ENCODE peak calls at places on chromosome 6, in nine cellular contexts. One of them, this sample, is unnamed.
A peak's percentile ranks its signal among the peaks of the same experiment; 100 is the strongest.

GRCh38 chr6:138492871-138493270 is 6.4 kb downstream of the NHSL1 start:
- DNase-seq in body of pancreas: no peak
- DNase-seq in NAMALWA: no peak
- DNase-seq in AG04450: no peak
- DNase-seq in endodermal cell: no peak
- DNase-seq in NCI-H2081: no peak
- DNase-seq in cardiac muscle cell: no peak
- DNase-seq in RPMI7951: no peak
- DNase-seq in left lobe of liver: no peak
- DNase-seq in this sample: no peak

GRCh38 chr6:143806282-143807102 is 36.6 kb upstream of the LTV1 start:
- DNase-seq in body of pancreas: no peak
- DNase-seq in NAMALWA: no peak
- DNase-seq in AG04450: peak; percentile 23
- DNase-seq in endodermal cell: no peak
- DNase-seq in NCI-H2081: no peak
- DNase-seq in cardiac muscle cell: no peak
- DNase-seq in RPMI7951: peak; percentile 86
- DNase-seq in left lobe of liver: no peak
- DNase-seq in this sample: no peak

GRCh38 chr6:36633915-36634314 is 39.8 kb downstream of the SRSF3 start:
- DNase-seq in body of pancreas: peak; percentile 91
- DNase-seq in NAMALWA: no peak
- DNase-seq in AG04450: peak; percentile 60
- DNase-seq in endodermal cell: no peak
- DNase-seq in NCI-H2081: peak; percentile 33
- DNase-seq in cardiac muscle cell: no peak
- DNase-seq in RPMI7951: peak; percentile 81
- DNase-seq in left lobe of liver: peak; percentile 81
- DNase-seq in this sample: no peak

GRCh38 chr6:44701038-44701636 is 313.6 kb downstream of the CDC5L start:
- DNase-seq in body of pancreas: no peak
- DNase-seq in NAMALWA: no peak
- DNase-seq in AG04450: no peak
- DNase-seq in endodermal cell: no peak
- DNase-seq in NCI-H2081: no peak
- DNase-seq in cardiac muscle cell: no peak
- DNase-seq in RPMI7951: no peak
- DNase-seq in left lobe of liver: no peak
- DNase-seq in this sample: peak; percentile 70

GRCh38 chr6:109421184-109421583 is 19.2 kb downstream of the PPIL6 start:
- DNase-seq in body of pancreas: no peak
- DNase-seq in NAMALWA: no peak
- DNase-seq in AG04450: no peak
- DNase-seq in endodermal cell: no peak
- DNase-seq in NCI-H2081: no peak
- DNase-seq in cardiac muscle cell: no peak
- DNase-seq in RPMI7951: no peak
- DNase-seq in left lobe of liver: no peak
- DNase-seq in this sample: no peak

GRCh38 chr6:13614126-13614925 is 809 bp upstream of the NOL7 start:
- DNase-seq in body of pancreas: peak; percentile 58
- DNase-seq in NAMALWA: no peak
- DNase-seq in AG04450: no peak
- DNase-seq in endodermal cell: peak; percentile 81
- DNase-seq in NCI-H2081: peak; percentile 58
- DNase-seq in cardiac muscle cell: peak; percentile 67
- DNase-seq in RPMI7951: peak; percentile 57
- DNase-seq in left lobe of liver: peak; percentile 71
- DNase-seq in this sample: no peak

GRCh38 chr6:169917153-169917552 is 165.7 kb downstream of the ERMARD start:
- DNase-seq in body of pancreas: no peak
- DNase-seq in NAMALWA: no peak
- DNase-seq in AG04450: no peak
- DNase-seq in endodermal cell: no peak
- DNase-seq in NCI-H2081: no peak
- DNase-seq in cardiac muscle cell: no peak
- DNase-seq in RPMI7951: no peak
- DNase-seq in left lobe of liver: no peak
- DNase-seq in this sample: no peak

GRCh38 chr6:28349892-28350737 is at the start of gene ZKSCAN3:
- DNase-seq in body of pancreas: peak; percentile 81
- DNase-seq in NAMALWA: peak; percentile 91
- DNase-seq in AG04450: peak; percentile 37
- DNase-seq in endodermal cell: peak; percentile 94
- DNase-seq in NCI-H2081: peak; percentile 83
- DNase-seq in cardiac muscle cell: peak; percentile 91
- DNase-seq in RPMI7951: peak; percentile 83
- DNase-seq in left lobe of liver: peak; percentile 85
- DNase-seq in this sample: peak; percentile 85

GRCh38 chr6:127516676-127517273 is 2.4 kb downstream of the MTCL3 start:
- DNase-seq in body of pancreas: peak; percentile 14
- DNase-seq in NAMALWA: peak; percentile 43
- DNase-seq in AG04450: no peak
- DNase-seq in endodermal cell: peak; percentile 87
- DNase-seq in NCI-H2081: peak; percentile 49
- DNase-seq in cardiac muscle cell: peak; percentile 34
- DNase-seq in RPMI7951: peak; percentile 68
- DNase-seq in left lobe of liver: no peak
- DNase-seq in this sample: peak; percentile 54

GRCh38 chr6:33895296-33895695 is 91.5 kb upstream of the MLN start:
- DNase-seq in body of pancreas: no peak
- DNase-seq in NAMALWA: no peak
- DNase-seq in AG04450: no peak
- DNase-seq in endodermal cell: no peak
- DNase-seq in NCI-H2081: no peak
- DNase-seq in cardiac muscle cell: no peak
- DNase-seq in RPMI7951: no peak
- DNase-seq in left lobe of liver: no peak
- DNase-seq in this sample: peak; percentile 37

GRCh38 chr6:132218063-132218696 is 183.1 kb downstream of the MOXD1 start:
- DNase-seq in body of pancreas: no peak
- DNase-seq in NAMALWA: peak; percentile 52
- DNase-seq in AG04450: peak; percentile 23
- DNase-seq in endodermal cell: no peak
- DNase-seq in NCI-H2081: peak; percentile 18
- DNase-seq in cardiac muscle cell: peak; percentile 27
- DNase-seq in RPMI7951: peak; percentile 39
- DNase-seq in left lobe of liver: no peak
- DNase-seq in this sample: no peak

GRCh38 chr6:153275997-153276396 is 144.9 kb upstream of the RGS17 start:
- DNase-seq in body of pancreas: no peak
- DNase-seq in NAMALWA: no peak
- DNase-seq in AG04450: no peak
- DNase-seq in endodermal cell: no peak
- DNase-seq in NCI-H2081: no peak
- DNase-seq in cardiac muscle cell: no peak
- DNase-seq in RPMI7951: no peak
- DNase-seq in left lobe of liver: no peak
- DNase-seq in this sample: no peak

GRCh38 chr6:37515712-37516075 is 16.0 kb upstream of the CCDC167 start:
- DNase-seq in body of pancreas: no peak
- DNase-seq in NAMALWA: no peak
- DNase-seq in AG04450: no peak
- DNase-seq in endodermal cell: no peak
- DNase-seq in NCI-H2081: no peak
- DNase-seq in cardiac muscle cell: no peak
- DNase-seq in RPMI7951: no peak
- DNase-seq in left lobe of liver: no peak
- DNase-seq in this sample: no peak

GRCh38 chr6:131258816-131259476 is 123.7 kb downstream of the AKAP7 start:
- DNase-seq in body of pancreas: no peak
- DNase-seq in NAMALWA: no peak
- DNase-seq in AG04450: no peak
- DNase-seq in endodermal cell: peak; percentile 63
- DNase-seq in NCI-H2081: no peak
- DNase-seq in cardiac muscle cell: peak; percentile 21
- DNase-seq in RPMI7951: peak; percentile 61
- DNase-seq in left lobe of liver: no peak
- DNase-seq in this sample: no peak

GRCh38 chr6:157943964-157944283 is 37.7 kb upstream of the SYNJ2 start:
- DNase-seq in body of pancreas: no peak
- DNase-seq in NAMALWA: no peak
- DNase-seq in AG04450: no peak
- DNase-seq in endodermal cell: no peak
- DNase-seq in NCI-H2081: no peak
- DNase-seq in cardiac muscle cell: no peak
- DNase-seq in RPMI7951: no peak
- DNase-seq in left lobe of liver: no peak
- DNase-seq in this sample: no peak

GRCh38 chr6:131159578-131159977 is 24.3 kb downstream of the AKAP7 start:
- DNase-seq in body of pancreas: no peak
- DNase-seq in NAMALWA: no peak
- DNase-seq in AG04450: peak; percentile 41
- DNase-seq in endodermal cell: no peak
- DNase-seq in NCI-H2081: no peak
- DNase-seq in cardiac muscle cell: no peak
- DNase-seq in RPMI7951: peak; percentile 85
- DNase-seq in left lobe of liver: no peak
- DNase-seq in this sample: no peak

GRCh38 chr6:154478021-154478651 is 32.3 kb downstream of the CNKSR3 start:
- DNase-seq in body of pancreas: peak; percentile 62
- DNase-seq in NAMALWA: no peak
- DNase-seq in AG04450: no peak
- DNase-seq in endodermal cell: peak; percentile 52
- DNase-seq in NCI-H2081: no peak
- DNase-seq in cardiac muscle cell: no peak
- DNase-seq in RPMI7951: peak; percentile 36
- DNase-seq in left lobe of liver: no peak
- DNase-seq in this sample: no peak

GRCh38 chr6:52570291-52570700 is 6.6 kb downstream of the TRAM2 start:
- DNase-seq in body of pancreas: no peak
- DNase-seq in NAMALWA: no peak
- DNase-seq in AG04450: no peak
- DNase-seq in endodermal cell: no peak
- DNase-seq in NCI-H2081: no peak
- DNase-seq in cardiac muscle cell: no peak
- DNase-seq in RPMI7951: peak; percentile 80
- DNase-seq in left lobe of liver: no peak
- DNase-seq in this sample: no peak

GRCh38 chr6:73152998-73153757 is 72.1 kb downstream of the KHDC1L start:
- DNase-seq in body of pancreas: no peak
- DNase-seq in NAMALWA: no peak
- DNase-seq in AG04450: peak; percentile 4
- DNase-seq in endodermal cell: no peak
- DNase-seq in NCI-H2081: no peak
- DNase-seq in cardiac muscle cell: no peak
- DNase-seq in RPMI7951: no peak
- DNase-seq in left lobe of liver: no peak
- DNase-seq in this sample: no peak

GRCh38 chr6:169837529-169838250 is 86.3 kb downstream of the ERMARD start:
- DNase-seq in body of pancreas: no peak
- DNase-seq in NAMALWA: no peak
- DNase-seq in AG04450: no peak
- DNase-seq in endodermal cell: peak; percentile 43
- DNase-seq in NCI-H2081: no peak
- DNase-seq in cardiac muscle cell: no peak
- DNase-seq in RPMI7951: no peak
- DNase-seq in left lobe of liver: no peak
- DNase-seq in this sample: no peak

GRCh38 chr6:167506443-167507231 is 181.8 kb downstream of the TTLL2 start:
- DNase-seq in body of pancreas: no peak
- DNase-seq in NAMALWA: no peak
- DNase-seq in AG04450: no peak
- DNase-seq in endodermal cell: no peak
- DNase-seq in NCI-H2081: no peak
- DNase-seq in cardiac muscle cell: no peak
- DNase-seq in RPMI7951: no peak
- DNase-seq in left lobe of liver: no peak
- DNase-seq in this sample: no peak

GRCh38 chr6:115766745-115767462 is 293.8 kb downstream of the FRK start:
- DNase-seq in body of pancreas: no peak
- DNase-seq in NAMALWA: no peak
- DNase-seq in AG04450: no peak
- DNase-seq in endodermal cell: no peak
- DNase-seq in NCI-H2081: no peak
- DNase-seq in cardiac muscle cell: no peak
- DNase-seq in RPMI7951: peak; percentile 24
- DNase-seq in left lobe of liver: peak; percentile 80
- DNase-seq in this sample: no peak

GRCh38 chr6:122530440-122531046 is 58.9 kb upstream of the SERINC1 start:
- DNase-seq in body of pancreas: peak; percentile 64
- DNase-seq in NAMALWA: peak; percentile 80
- DNase-seq in AG04450: peak; percentile 29
- DNase-seq in endodermal cell: peak; percentile 87
- DNase-seq in NCI-H2081: peak; percentile 70
- DNase-seq in cardiac muscle cell: peak; percentile 81
- DNase-seq in RPMI7951: peak; percentile 61
- DNase-seq in left lobe of liver: peak; percentile 49
- DNase-seq in this sample: peak; percentile 64

GRCh38 chr6:7122684-7123083 is 14.9 kb downstream of the RREB1 start:
- DNase-seq in body of pancreas: no peak
- DNase-seq in NAMALWA: no peak
- DNase-seq in AG04450: no peak
- DNase-seq in endodermal cell: peak; percentile 3
- DNase-seq in NCI-H2081: no peak
- DNase-seq in cardiac muscle cell: no peak
- DNase-seq in RPMI7951: no peak
- DNase-seq in left lobe of liver: no peak
- DNase-seq in this sample: no peak

GRCh38 chr6:168714547-168715260 is 273.7 kb downstream of the SMOC2 start:
- DNase-seq in body of pancreas: no peak
- DNase-seq in NAMALWA: no peak
- DNase-seq in AG04450: no peak
- DNase-seq in endodermal cell: no peak
- DNase-seq in NCI-H2081: no peak
- DNase-seq in cardiac muscle cell: no peak
- DNase-seq in RPMI7951: no peak
- DNase-seq in left lobe of liver: no peak
- DNase-seq in this sample: no peak

GRCh38 chr6:31070711-31071197 is 41.6 kb downstream of the C6orf15 start:
- DNase-seq in body of pancreas: peak; percentile 58
- DNase-seq in NAMALWA: peak; percentile 15
- DNase-seq in AG04450: peak; percentile 60
- DNase-seq in endodermal cell: peak; percentile 87
- DNase-seq in NCI-H2081: peak; percentile 15
- DNase-seq in cardiac muscle cell: peak; percentile 85
- DNase-seq in RPMI7951: peak; percentile 75
- DNase-seq in left lobe of liver: no peak
- DNase-seq in this sample: no peak

GRCh38 chr6:40788661-40789111 is 201.5 kb upstream of the LRFN2 start:
- DNase-seq in body of pancreas: peak; percentile 23
- DNase-seq in NAMALWA: no peak
- DNase-seq in AG04450: no peak
- DNase-seq in endodermal cell: no peak
- DNase-seq in NCI-H2081: no peak
- DNase-seq in cardiac muscle cell: peak; percentile 9
- DNase-seq in RPMI7951: peak; percentile 75
- DNase-seq in left lobe of liver: no peak
- DNase-seq in this sample: no peak

GRCh38 chr6:158366363-158366762 is 54.1 kb downstream of the TULP4 start:
- DNase-seq in body of pancreas: no peak
- DNase-seq in NAMALWA: no peak
- DNase-seq in AG04450: no peak
- DNase-seq in endodermal cell: no peak
- DNase-seq in NCI-H2081: no peak
- DNase-seq in cardiac muscle cell: no peak
- DNase-seq in RPMI7951: no peak
- DNase-seq in left lobe of liver: no peak
- DNase-seq in this sample: no peak

GRCh38 chr6:147040521-147040920 is 163.7 kb upstream of the STXBP5 start:
- DNase-seq in body of pancreas: no peak
- DNase-seq in NAMALWA: no peak
- DNase-seq in AG04450: no peak
- DNase-seq in endodermal cell: no peak
- DNase-seq in NCI-H2081: no peak
- DNase-seq in cardiac muscle cell: no peak
- DNase-seq in RPMI7951: no peak
- DNase-seq in left lobe of liver: no peak
- DNase-seq in this sample: no peak

GRCh38 chr6:29419516-29419915 is 4.8 kb downstream of the OR12D1 start:
- DNase-seq in body of pancreas: no peak
- DNase-seq in NAMALWA: no peak
- DNase-seq in AG04450: no peak
- DNase-seq in endodermal cell: no peak
- DNase-seq in NCI-H2081: no peak
- DNase-seq in cardiac muscle cell: no peak
- DNase-seq in RPMI7951: peak; percentile 7
- DNase-seq in left lobe of liver: no peak
- DNase-seq in this sample: no peak

GRCh38 chr6:168408504-168409136 is 32.4 kb upstream of the SMOC2 start:
- DNase-seq in body of pancreas: no peak
- DNase-seq in NAMALWA: no peak
- DNase-seq in AG04450: no peak
- DNase-seq in endodermal cell: peak; percentile 25
- DNase-seq in NCI-H2081: no peak
- DNase-seq in cardiac muscle cell: no peak
- DNase-seq in RPMI7951: no peak
- DNase-seq in left lobe of liver: peak; percentile 12
- DNase-seq in this sample: no peak

This sample was measured in Jurkat, Clone E6-1.